ENCODE peak calls at places on chromosomes 7 and 10, in seven cellular contexts. X is left cardiac atrium, M is adipocyte, G is GM23338, B is esophagus squamous epithelium, T is Kasumi-1, R is mucosa of descending colon. S is an unnamed sample.

GRCh38 chr7:43701502-43701859 is 27.8 kb downstream of the COA1 start:
- DNase-seq in X (no peak), M (peak), G (no peak), B (no peak), T (no peak), R (no peak), S (no peak)

GRCh38 chr10:85048644-85049043 is 720.3 kb downstream of the CCSER2 start:
- DNase-seq in X (no peak), M (no peak), G (no peak), B (no peak), T (no peak), R (no peak), S (no peak)

GRCh38 chr10:78470267-78471103 is 436.8 kb downstream of the RPS24 start:
- DNase-seq in X (no peak), M (no peak), G (no peak), B (no peak), T (no peak), R (no peak), S (no peak)

GRCh38 chr7:1720325-1720724 is 50.2 kb downstream of the ELFN1 start:
- DNase-seq in X (no peak), M (no peak), G (no peak), B (no peak), T (no peak), R (no peak), S (no peak)

GRCh38 chr10:131830446-131831130 is 70.2 kb upstream of the PPP2R2D start:
- DNase-seq in X (no peak), M (no peak), G (no peak), B (no peak), T (no peak), R (no peak), S (no peak)

GRCh38 chr7:139509535-139509934 is 13.9 kb upstream of the CLEC2L start:
- DNase-seq in X (no peak), M (no peak), G (no peak), B (no peak), T (no peak), R (no peak), S (no peak)

GRCh38 chr10:17022898-17023297 is 106.7 kb downstream of the CUBN start:
- DNase-seq in X (no peak), M (no peak), G (peak), B (no peak), T (no peak), R (no peak), S (no peak)

GRCh38 chr7:89334785-89335184 is 539.2 kb upstream of the TEX47 start:
- DNase-seq in X (no peak), M (no peak), G (no peak), B (no peak), T (peak), R (no peak), S (no peak)

GRCh38 chr7:39709768-39710291 is 86.5 kb downstream of the RALA start:
- DNase-seq in X (peak), M (peak), G (peak), B (no peak), T (no peak), R (peak), S (peak)

GRCh38 chr7:21923663-21924062 is 22.0 kb downstream of the CDCA7L start:
- DNase-seq in X (no peak), M (peak), G (no peak), B (no peak), T (no peak), R (no peak), S (peak)

GRCh38 chr10:60646966-60647796 is 131.1 kb upstream of the CDK1 start:
- DNase-seq in X (no peak), M (peak), G (peak), B (no peak), T (peak), R (peak), S (peak)

GRCh38 chr7:111029574-111030357 is 61.2 kb upstream of the LRRN3 start:
- DNase-seq in X (peak), M (peak), G (no peak), B (no peak), T (peak), R (peak), S (no peak)

GRCh38 chr10:133162178-133162909 is 2.3 kb downstream of the KNDC1 start:
- DNase-seq in X (no peak), M (no peak), G (no peak), B (no peak), T (no peak), R (no peak), S (no peak)

GRCh38 chr7:151045262-151045661 is 3.1 kb upstream of the ASIC3 start:
- DNase-seq in X (no peak), M (no peak), G (no peak), B (no peak), T (no peak), R (no peak), S (no peak)

GRCh38 chr10:131206136-131206995 is 105.2 kb downstream of the TCERG1L start:
- DNase-seq in X (no peak), M (no peak), G (no peak), B (no peak), T (no peak), R (no peak), S (no peak)

GRCh38 chr10:94005050-94005449 is 11.3 kb downstream of the PLCE1 start:
- DNase-seq in X (no peak), M (no peak), G (no peak), B (no peak), T (no peak), R (peak), S (no peak)

GRCh38 chr10:75814071-75814470 is 382.6 kb downstream of the LRMDA start:
- DNase-seq in X (no peak), M (no peak), G (no peak), B (no peak), T (no peak), R (no peak), S (no peak)

GRCh38 chr10:86100581-86101061 is 266.0 kb downstream of the GRID1 start:
- DNase-seq in X (no peak), M (peak), G (peak), B (no peak), T (peak), R (peak), S (peak)

GRCh38 chr7:27745064-27745583 is 5.2 kb downstream of the TAX1BP1 start:
- DNase-seq in X (no peak), M (peak), G (peak), B (no peak), T (peak), R (no peak), S (peak)

GRCh38 chr10:49534670-49535381 is 4.1 kb downstream of the ERCC6 start:
- DNase-seq in X (no peak), M (peak), G (no peak), B (no peak), T (peak), R (no peak), S (no peak)

GRCh38 chr7:136728945-136729344 is 139.5 kb upstream of the CHRM2 start:
- DNase-seq in X (no peak), M (no peak), G (no peak), B (no peak), T (no peak), R (no peak), S (no peak)

GRCh38 chr10:61164458-61165160 is 220.6 kb upstream of the RHOBTB1 start:
- DNase-seq in X (no peak), M (peak), G (no peak), B (no peak), T (no peak), R (peak), S (no peak)

GRCh38 chr10:70035531-70035930 is 17.1 kb upstream of the MACROH2A2 start:
- DNase-seq in X (no peak), M (no peak), G (no peak), B (no peak), T (no peak), R (peak), S (no peak)

GRCh38 chr7:36617408-36617807 is 106.9 kb downstream of the AOAH start:
- DNase-seq in X (no peak), M (no peak), G (no peak), B (no peak), T (no peak), R (no peak), S (no peak)

GRCh38 chr7:80428161-80429054 is 83.5 kb downstream of the GNAT3 start:
- DNase-seq in X (no peak), M (peak), G (peak), B (no peak), T (peak), R (peak), S (peak)

S was measured in neural progenitor cell.